ENCODE peak calls at places on chromosome X, in six cellular contexts. P is endothelial cell; Z is progenitor cell of endocrine pancreas; M is CD8-positive, alpha-beta T cell; T is kidney epithelial cell; G is Caco-2. A is an unnamed sample.

GRCh38 chrX:104469771-104470170 is 96.2 kb upstream of the IL1RAPL2 start:
- DNase-seq in P (no peak), Z (no peak), M (no peak), T (no peak), G (no peak), A (no peak)

GRCh38 chrX:120840826-120841225 is 34.8 kb downstream of the CT47B1 start:
- DNase-seq in P (no peak), Z (no peak), M (no peak), T (no peak), G (no peak), A (no peak)

GRCh38 chrX:51899741-51900140 is 6.3 kb downstream of the MAGED1 start:
- DNase-seq in P (no peak), Z (no peak), M (no peak), T (no peak), G (no peak), A (no peak)

GRCh38 chrX:47540754-47541538 is 20.1 kb upstream of the ARAF start:
- DNase-seq in P (peak; percentile 53), Z (peak; percentile 43), M (no peak), T (peak; percentile 74), G (peak; percentile 77), A (peak; percentile 87)

GRCh38 chrX:74537011-74537390 is 77.4 kb downstream of the RLIM start:
- DNase-seq in P (peak; percentile 5), Z (no peak), M (no peak), T (no peak), G (no peak), A (no peak)

GRCh38 chrX:71910526-71911022 is at the start of gene NHSL2:
- DNase-seq in P (peak; percentile 36), Z (no peak), M (no peak), T (no peak), G (no peak), A (no peak)

GRCh38 chrX:115650916-115651315 is 89.9 kb downstream of the PLS3 start:
- DNase-seq in P (peak; percentile 45), Z (peak; percentile 39), M (no peak), T (no peak), G (peak; percentile 48), A (no peak)

GRCh38 chrX:38661561-38661960 is 100.2 kb downstream of the TSPAN7 start:
- DNase-seq in P (no peak), Z (no peak), M (no peak), T (no peak), G (no peak), A (no peak)

GRCh38 chrX:30659421-30659820 is 6.2 kb downstream of the GK start:
- DNase-seq in P (no peak), Z (no peak), M (no peak), T (peak; percentile 4), G (no peak), A (no peak)

GRCh38 chrX:88202149-88202548 is 544.9 kb upstream of the CPXCR1 start:
- DNase-seq in P (no peak), Z (no peak), M (no peak), T (no peak), G (no peak), A (no peak)

GRCh38 chrX:31331928-31332327 is 260.1 kb upstream of the FTHL17 start:
- DNase-seq in P (no peak), Z (no peak), M (no peak), T (no peak), G (no peak), A (no peak)

GRCh38 chrX:49919617-49920016 is 2.8 kb upstream of the CLCN5 start:
- DNase-seq in P (peak; percentile 34), Z (peak; percentile 16), M (peak; percentile 3), T (no peak), G (peak; percentile 39), A (no peak)

GRCh38 chrX:113929004-113929403 is 654.9 kb upstream of the HTR2C start:
- DNase-seq in P (peak; percentile 43), Z (peak; percentile 38), M (no peak), T (peak; percentile 7), G (peak; percentile 67), A (no peak)

GRCh38 chrX:30900227-30900626 is 11.2 kb upstream of the TAB3 start:
- DNase-seq in P (no peak), Z (no peak), M (no peak), T (no peak), G (no peak), A (no peak)

GRCh38 chrX:118164138-118164537 is 47.5 kb upstream of the KLHL13 start:
- DNase-seq in P (no peak), Z (no peak), M (no peak), T (peak; percentile 5), G (no peak), A (no peak)

GRCh38 chrX:110021180-110022022 is 18.5 kb downstream of the TMEM164 start:
- DNase-seq in P (no peak), Z (no peak), M (no peak), T (no peak), G (no peak), A (no peak)

GRCh38 chrX:42684062-42684461 is 93.9 kb downstream of the PPP1R2C start:
- DNase-seq in P (no peak), Z (no peak), M (no peak), T (no peak), G (no peak), A (no peak)

GRCh38 chrX:42678133-42678532 is 99.8 kb downstream of the PPP1R2C start:
- DNase-seq in P (no peak), Z (no peak), M (no peak), T (no peak), G (no peak), A (no peak)

GRCh38 chrX:42686296-42686695 is 91.7 kb downstream of the PPP1R2C start:
- DNase-seq in P (no peak), Z (no peak), M (no peak), T (no peak), G (no peak), A (no peak)

DNA sequence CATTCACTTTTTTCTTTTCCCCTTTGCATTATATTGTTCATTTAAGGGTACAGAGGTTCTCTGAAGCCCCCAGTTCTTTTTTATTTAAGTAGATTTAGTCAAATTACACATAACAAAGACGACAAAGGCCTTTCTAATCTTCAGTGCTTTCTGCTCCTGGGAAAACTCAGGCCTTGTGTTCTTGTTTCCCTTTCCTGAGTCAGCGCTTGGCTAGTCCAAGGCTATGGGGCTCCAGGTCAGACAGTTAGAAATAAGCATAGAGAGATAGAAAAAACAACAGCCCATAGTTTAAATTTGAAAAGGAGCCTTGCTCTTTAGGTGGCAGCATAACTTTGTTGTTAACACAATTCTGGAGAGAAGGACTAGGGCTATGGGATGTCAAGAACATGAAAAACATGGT is 97.3 kb downstream of the PPP1R2C start:
- DNase-seq in P (peak; percentile 3), Z (no peak), M (no peak), T (no peak), G (no peak), A (no peak)
- TF ChIP-seq CTCF in P (no peak), Z (no peak), M (no peak), T (no peak), G (no peak), A (no peak)

GRCh38 chrX:123876844-123877243 is 17.0 kb downstream of the XIAP start:
- DNase-seq in P (no peak), Z (no peak), M (no peak), T (no peak), G (no peak), A (no peak)
- TF ChIP-seq CTCF in P (no peak), Z (no peak), M (no peak), T (no peak), G (no peak), A (no peak)

GRCh38 chrX:129705377-129705925 is 33.3 kb upstream of the XPNPEP2 start:
- DNase-seq in P (no peak), Z (no peak), M (no peak), T (no peak), G (no peak), A (no peak)

GRCh38 chrX:129704491-129704890 is 34.3 kb upstream of the XPNPEP2 start:
- DNase-seq in P (no peak), Z (no peak), M (no peak), T (no peak), G (no peak), A (no peak)

GRCh38 chrX:129701624-129702069 is 37.1 kb upstream of the XPNPEP2 start:
- DNase-seq in P (no peak), Z (no peak), M (no peak), T (no peak), G (no peak), A (no peak)

GRCh38 chrX:129705988-129706387 is 32.8 kb upstream of the XPNPEP2 start:
- DNase-seq in P (no peak), Z (no peak), M (no peak), T (no peak), G (no peak), A (no peak)

DNA sequence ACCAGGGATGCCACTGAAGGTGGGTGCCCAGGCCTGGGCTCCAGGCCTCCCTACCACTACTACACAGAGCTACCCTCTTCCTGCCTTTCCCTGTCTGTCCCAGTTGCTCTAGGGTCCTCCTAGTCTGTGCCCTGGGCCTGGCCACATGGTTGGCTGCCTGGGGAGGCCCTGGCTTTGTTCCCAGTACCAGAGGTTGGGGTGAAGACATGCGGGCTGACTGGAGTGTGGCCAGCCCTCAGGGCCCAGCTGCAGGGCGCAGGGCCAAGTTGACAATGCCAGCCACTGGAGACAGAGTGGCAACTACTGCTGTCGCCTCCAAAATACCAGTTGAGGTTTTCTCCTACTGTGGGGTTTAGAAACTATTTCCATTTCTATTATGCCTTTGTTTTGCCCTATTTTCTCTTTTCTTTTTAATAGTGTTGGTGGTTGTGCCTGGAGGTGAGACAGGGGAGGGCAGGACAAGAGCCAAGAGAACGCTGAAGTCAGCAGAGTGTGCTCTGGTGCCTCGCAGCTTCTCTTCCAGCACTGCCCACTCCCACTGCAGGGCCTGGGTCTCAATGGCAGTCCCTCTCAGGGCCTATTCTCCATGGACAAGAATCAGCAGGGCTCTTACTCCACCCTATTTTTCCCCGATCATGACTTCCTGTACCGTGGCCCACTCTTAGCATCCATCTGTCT is 32.2 kb upstream of the XPNPEP2 start:
- DNase-seq in P (no peak), Z (no peak), M (no peak), T (no peak), G (no peak), A (no peak)
- TF ChIP-seq CTCF in P (no peak), Z (no peak), M (no peak), T (no peak), G (no peak), A (no peak)

GRCh38 chrX:153734871-153735270 is 10.2 kb downstream of the ABCD1 start:
- DNase-seq in P (no peak), Z (no peak), M (no peak), T (no peak), G (no peak), A (no peak)

GRCh38 chrX:153736071-153736820 is 11.6 kb downstream of the ABCD1 start:
- DNase-seq in P (no peak), Z (no peak), M (no peak), T (no peak), G (no peak), A (no peak)

GRCh38 chrX:153736871-153737441 is 12.3 kb downstream of the ABCD1 start:
- DNase-seq in P (no peak), Z (no peak), M (no peak), T (no peak), G (no peak), A (no peak)

GRCh38 chrX:153733651-153734240 is 9.1 kb downstream of the ABCD1 start:
- DNase-seq in P (no peak), Z (no peak), M (no peak), T (no peak), G (no peak), A (no peak)

DNA sequence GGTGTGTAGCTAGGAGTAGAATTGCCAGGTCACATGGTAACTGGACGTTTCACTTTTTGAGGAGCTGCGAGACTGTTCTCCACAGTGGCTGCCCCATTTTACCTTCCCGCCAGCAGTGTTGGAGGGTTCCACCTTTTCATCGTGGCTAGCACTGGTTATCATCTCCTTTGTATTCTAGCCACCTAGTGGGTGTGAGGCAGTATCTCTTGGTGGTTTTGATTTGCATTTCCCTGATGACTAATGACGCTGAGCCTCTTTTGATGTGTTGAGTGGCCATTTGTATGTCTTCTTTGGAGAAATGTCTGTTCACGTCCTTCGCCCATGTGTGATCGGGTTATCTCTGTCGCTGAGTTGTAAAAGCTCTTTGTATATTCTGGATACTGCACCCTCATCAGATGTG is 10.6 kb downstream of the ABCD1 start:
- DNase-seq in P (no peak), Z (no peak), M (no peak), T (no peak), G (no peak), A (no peak)
- TF ChIP-seq CTCF in P (no peak), Z (no peak), M (no peak), T (no peak), G (no peak), A (no peak)